ENCODE peak calls at places on chromosomes 6 and 20, in five cellular contexts. P is trophoblast cell; L is EL; U is AG08396; S is activated T-cell treated with anti-CD3 and anti-CD28 coated beads, Interleukin-2, amount 50 U/mL, for 72 hours. C is an unnamed sample.

GRCh38 chr6:142714956-142715355 is 230.0 kb downstream of the HIVEP2 start:
- DNase-seq in U (no peak), P (no peak), S (no peak), L (no peak), C (no peak)

GRCh38 chr20:60718743-60719142 is 533.3 kb upstream of the CDH4 start:
- DNase-seq in S (no peak), L (no peak), U (no peak), P (no peak), C (no peak)

GRCh38 chr6:170295519-170296422 is 4.9 kb upstream of the DLL1 start:
- DNase-seq in S (peak), L (no peak), P (no peak), U (peak), C (no peak)

GRCh38 chr20:14566505-14566904 is 229.1 kb upstream of the FLRT3 start:
- DNase-seq in U (peak), S (no peak), L (peak), P (no peak), C (no peak)

GRCh38 chr6:107361568-107362270 is 97.6 kb downstream of the PDSS2 start:
- DNase-seq in L (peak), P (no peak), S (no peak), U (peak), C (no peak)

GRCh38 chr6:145015739-145016558 is 719.4 kb downstream of the EPM2A start:
- DNase-seq in U (peak), S (peak), P (peak), L (peak), C (peak)

GRCh38 chr6:25899123-25899522 is 25.1 kb upstream of the SLC17A3 start:
- DNase-seq in S (no peak), U (no peak), P (peak), L (no peak), C (no peak)

GRCh38 chr6:4588581-4588980 is 187.6 kb upstream of the CDYL start:
- DNase-seq in L (no peak), U (no peak), P (no peak), S (no peak), C (no peak)

GRCh38 chr20:37901667-37902503 is 1.0 kb upstream of the VSTM2L start:
- DNase-seq in L (peak), P (peak), U (peak), S (peak), C (peak)

GRCh38 chr20:7775072-7775471 is 165.2 kb downstream of the HAO1 start:
- DNase-seq in S (no peak), L (no peak), P (no peak), U (peak), C (no peak)

GRCh38 chr20:62854121-62854520 is 7.5 kb downstream of the TCFL5 start:
- DNase-seq in S (no peak), L (no peak), U (no peak), P (no peak), C (no peak)

GRCh38 chr20:11232896-11233295 is 559.1 kb upstream of the JAG1 start:
- DNase-seq in S (no peak), U (no peak), L (no peak), P (no peak), C (no peak)

GRCh38 chr6:79628466-79629288 is 2.5 kb upstream of the SH3BGRL2 start:
- DNase-seq in U (no peak), S (no peak), P (no peak), L (no peak), C (no peak)

GRCh38 chr6:33419580-33420492 is at the start of gene SYNGAP1:
- DNase-seq in L (peak), P (no peak), U (no peak), S (peak), C (no peak)

GRCh38 chr6:144033816-144034540 is 25.9 kb upstream of the PLAGL1 start:
- DNase-seq in L (peak), S (no peak), U (peak), P (no peak), C (no peak)

GRCh38 chr6:16129623-16130243 is 847 bp downstream of the MYLIP start:
- DNase-seq in S (peak), U (no peak), L (peak), P (no peak), C (peak)

GRCh38 chr6:106882601-106883518 is 91.7 kb downstream of the CD24 start:
- DNase-seq in S (no peak), L (no peak), U (no peak), P (no peak), C (no peak)

GRCh38 chr20:11108102-11108842 is 434.5 kb upstream of the JAG1 start:
- DNase-seq in P (no peak), L (no peak), S (no peak), U (no peak), C (no peak)

GRCh38 chr6:85754894-85755293 is 112.2 kb upstream of the SYNCRIP start:
- DNase-seq in P (no peak), U (no peak), L (no peak), S (no peak), C (no peak)

GRCh38 chr20:35558416-35558815 is 16.5 kb downstream of the ERGIC3 start:
- DNase-seq in P (no peak), U (no peak), L (no peak), S (no peak), C (no peak)

GRCh38 chr6:165987483-165988305 is 180.0 kb downstream of the TBXT start:
- DNase-seq in U (peak), L (peak), P (peak), S (no peak), C (peak)

GRCh38 chr6:162377735-162378134 is 349.8 kb downstream of the PRKN start:
- DNase-seq in L (no peak), P (no peak), S (no peak), U (no peak), C (peak)

GRCh38 chr6:55866110-55866509 is 9.3 kb downstream of the BMP5 start:
- DNase-seq in L (no peak), U (no peak), P (no peak), S (no peak), C (no peak)

GRCh38 chr20:5128886-5129285 is 2.1 kb downstream of the CDS2 start:
- DNase-seq in L (no peak), S (no peak), P (no peak), U (no peak), C (no peak)

GRCh38 chr20:48607544-48607865 is 220.3 kb downstream of the PREX1 start:
- DNase-seq in L (no peak), P (no peak), S (no peak), U (no peak), C (no peak)

GRCh38 chr6:168536665-168537249 is 95.8 kb downstream of the SMOC2 start:
- DNase-seq in S (no peak), U (no peak), L (no peak), P (no peak), C (no peak)

GRCh38 chr20:14304466-14304865 is 32.9 kb downstream of the FLRT3 start:
- DNase-seq in L (no peak), P (no peak), S (no peak), U (no peak), C (no peak)

GRCh38 chr20:46872315-46873211 is 22.1 kb upstream of the EYA2 start:
- DNase-seq in S (no peak), L (peak), P (peak), U (peak), C (no peak)

GRCh38 chr6:152701863-152702401 is 4.2 kb downstream of the MYCT1 start:
- DNase-seq in U (no peak), L (no peak), P (no peak), S (no peak), C (no peak)

GRCh38 chr6:109297719-109298118 is 84.5 kb downstream of the CD164 start:
- DNase-seq in L (no peak), P (no peak), U (no peak), S (no peak), C (no peak)

GRCh38 chr6:34852406-34853085 is 35.3 kb downstream of the TAF11 start:
- DNase-seq in L (peak), S (no peak), P (no peak), U (no peak), C (no peak)

GRCh38 chr6:32187009-32187709 is 2.8 kb downstream of the PBX2 start:
- DNase-seq in U (no peak), P (no peak), S (no peak), L (no peak), C (no peak)

GRCh38 chr20:16111132-16111852 is 462.0 kb downstream of the KIF16B start:
- DNase-seq in U (no peak), S (no peak), L (no peak), P (no peak), C (peak)

GRCh38 chr20:41171736-41172295 is 34.5 kb downstream of the PLCG1 start:
- DNase-seq in P (no peak), L (no peak), U (no peak), S (no peak), C (no peak)

C was measured in foreskin melanocyte.